ENCODE peak calls at places on chromosomes 6 and 20, in nine cellular contexts. Y, Q, A, M, J, G, P, L and B are unnamed samples.
A peak's percentile ranks its signal among the peaks of the same experiment; 100 is the strongest.

GRCh38 chr20:58143531-58143930 is 84.9 kb downstream of the ANKRD60 start:
- DNase-seq in L (no peak), P (no peak), Q (no peak), A (no peak), G (no peak), Y (no peak), J (no peak), M (no peak), B (no peak)

GRCh38 chr6:52815167-52816092 is 11.8 kb upstream of the GSTA1 start:
- DNase-seq in A (peak; percentile 55), Q (peak; percentile 59), L (peak; percentile 17), M (peak; percentile 9), P (peak; percentile 60), Y (peak; percentile 75), G (peak; percentile 61), J (peak; percentile 22), B (no peak)

GRCh38 chr20:17570347-17571152 is 675 bp downstream of the DSTN start:
- DNase-seq in P (peak; percentile 34), A (peak; percentile 46), L (peak; percentile 23), M (no peak), Q (peak; percentile 73), J (peak; percentile 33), G (peak; percentile 53), Y (peak; percentile 69), B (no peak)

GRCh38 chr6:7419065-7419464 is 29.5 kb downstream of the RIOK1 start:
- DNase-seq in P (no peak), Y (no peak), A (no peak), Q (no peak), M (no peak), L (no peak), G (peak; percentile 34), J (no peak), B (no peak)

GRCh38 chr6:54217018-54217417 is 91.2 kb upstream of the TINAG start:
- DNase-seq in P (no peak), Y (no peak), A (no peak), J (no peak), M (no peak), L (no peak), Q (no peak), G (no peak), B (no peak)

GRCh38 chr6:141890661-141891060 is 242.1 kb upstream of the GJE1 start:
- DNase-seq in J (no peak), Y (no peak), G (no peak), L (no peak), M (no peak), P (no peak), Q (no peak), A (no peak), B (no peak)

GRCh38 chr6:111478064-111478476 is 4.9 kb downstream of the REV3L start:
- DNase-seq in Y (no peak), Q (no peak), P (peak; percentile 28), M (no peak), J (no peak), L (no peak), A (no peak), G (peak; percentile 33), B (no peak)

GRCh38 chr6:140441256-140441655 is 1066.8 kb upstream of the CITED2 start:
- DNase-seq in P (peak; percentile 7), M (no peak), G (peak; percentile 67), J (no peak), A (peak; percentile 53), Q (peak; percentile 36), L (no peak), Y (peak; percentile 69), B (no peak)

GRCh38 chr6:94680672-94681212 is 896.6 kb upstream of the MANEA start:
- DNase-seq in Q (no peak), L (no peak), M (no peak), P (no peak), J (no peak), Y (no peak), A (no peak), G (no peak), B (no peak)

GRCh38 chr6:125363010-125363359 is 61.2 kb upstream of the HDDC2 start:
- DNase-seq in M (no peak), A (no peak), J (no peak), P (no peak), Y (peak; percentile 82), G (peak; percentile 20), L (no peak), Q (no peak), B (no peak)

DNA sequence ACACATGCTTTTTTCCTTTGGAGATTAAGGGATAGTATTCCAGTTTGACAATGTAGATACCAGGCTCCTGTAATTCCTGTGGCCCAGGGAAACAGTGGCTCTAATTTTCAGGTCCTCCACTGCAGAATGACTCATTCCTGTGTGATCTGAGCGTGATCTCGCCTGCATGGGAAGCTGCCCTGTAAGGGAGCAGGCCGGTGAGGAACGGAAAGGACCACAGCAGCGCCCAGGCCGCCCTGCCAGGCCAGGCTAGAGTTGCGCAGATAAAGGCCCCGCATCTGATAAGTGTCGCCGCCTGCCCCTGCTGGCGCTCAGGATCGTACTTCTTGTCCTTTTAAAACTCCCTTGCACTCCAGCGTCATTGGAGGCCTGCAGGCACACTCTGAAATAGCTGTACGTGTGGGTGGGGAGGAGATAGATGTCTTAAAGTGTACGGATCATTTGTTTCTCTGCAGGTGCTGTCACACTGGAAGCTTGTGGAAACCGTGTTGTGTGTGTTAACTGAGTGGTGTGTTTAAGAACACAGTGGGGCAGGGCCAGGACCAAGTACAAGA is 60.7 kb downstream of the SYNJ2 start:
- DNase-seq in Q (no peak), L (no peak), A (no peak), J (no peak), P (peak; percentile 58), M (no peak), Y (no peak), G (peak; percentile 75), B (no peak)
- H3K27ac ChIP-seq in Q (no peak overlapping the region), L (no peak overlapping the region), A (peak overlapping the region; percentile 97), J (peak overlapping the region; percentile 55), P (peak overlapping the region; percentile 81), M (no peak overlapping the region), Y (no peak overlapping the region), G (peak overlapping the region; percentile 96), B (peak overlapping the region; percentile 87)

GRCh38 chr20:33827109-33827508 is 16.0 kb downstream of the CHMP4B start:
- DNase-seq in M (no peak), P (no peak), J (no peak), Q (no peak), Y (no peak), A (no peak), G (no peak), L (no peak), B (no peak)
- H3K27ac ChIP-seq in M (no peak overlapping the region), P (no peak overlapping the region), J (no peak overlapping the region), Q (no peak overlapping the region), Y (peak overlapping the region; percentile 0), A (no peak overlapping the region), G (no peak overlapping the region), L (no peak overlapping the region), B (no peak overlapping the region)

DNA sequence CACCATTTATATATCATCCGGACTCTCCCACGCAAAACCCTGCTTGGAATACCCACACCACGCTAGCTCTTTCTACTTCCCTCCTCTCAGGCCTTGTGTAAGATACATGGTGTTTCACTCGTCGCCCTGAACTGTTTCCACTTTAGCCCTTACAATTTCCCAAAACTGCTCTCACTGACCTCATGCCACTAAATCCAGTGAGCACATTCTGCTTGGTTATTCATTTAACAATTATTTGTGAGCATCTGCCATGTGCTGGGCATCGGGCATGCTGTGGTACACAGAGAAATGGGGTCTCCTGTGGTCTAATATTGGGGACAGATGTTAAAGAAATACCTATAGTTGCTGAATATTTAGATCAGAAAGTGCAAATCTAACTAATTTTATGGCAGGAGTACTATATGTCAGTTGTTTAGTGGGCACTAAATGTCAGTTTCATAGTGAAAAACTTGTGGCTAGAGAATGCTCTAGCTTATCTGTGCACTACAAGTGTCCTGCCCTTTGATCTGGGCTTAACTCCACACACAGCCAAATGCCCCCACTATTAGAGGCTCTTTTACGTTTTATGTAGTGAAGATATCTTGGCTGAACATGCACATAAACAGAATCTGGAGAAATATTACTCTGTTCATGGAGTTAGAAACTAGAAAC is 41.0 kb downstream of the PLEKHG1 start:
- DNase-seq in L (no peak), G (no peak), J (no peak), P (no peak), Y (no peak), Q (no peak), A (no peak), M (no peak), B (no peak)
- H3K27ac ChIP-seq in L (no peak overlapping the region), G (no peak overlapping the region), J (no peak overlapping the region), P (no peak overlapping the region), Y (no peak overlapping the region), Q (no peak overlapping the region), A (no peak overlapping the region), M (no peak overlapping the region), B (peak overlapping the region; percentile 33)

DNA sequence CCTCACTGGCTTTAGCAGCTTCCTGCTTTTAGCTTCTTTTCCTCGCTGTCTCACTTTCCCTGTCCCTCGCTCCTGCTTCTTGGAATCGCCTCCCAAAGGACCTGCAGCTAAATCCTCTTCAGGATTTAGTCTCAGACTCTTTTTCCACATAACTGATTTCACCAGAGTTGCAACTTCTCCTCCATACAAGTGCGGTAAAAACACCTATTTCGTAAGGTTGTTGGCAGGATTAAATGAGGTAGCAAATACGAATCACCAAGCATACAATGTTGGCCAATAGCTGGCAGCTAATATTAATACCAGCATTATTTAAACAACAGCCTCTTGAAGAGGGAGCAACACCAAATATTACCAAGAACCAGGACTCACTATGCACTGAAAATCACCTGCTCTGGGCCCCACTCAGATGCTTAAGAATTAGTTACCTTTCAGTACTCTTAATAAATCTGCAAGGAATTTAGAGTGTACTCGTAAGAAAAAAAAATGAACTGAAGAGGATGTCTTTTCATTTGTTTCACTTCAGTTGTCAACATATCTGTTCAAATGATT is 123.0 kb downstream of the DTNBP1 start:
- DNase-seq in G (no peak), M (no peak), Q (no peak), L (no peak), P (no peak), Y (no peak), A (peak; percentile 35), J (no peak), B (no peak)
- H3K27ac ChIP-seq in G (no peak overlapping the region), M (no peak overlapping the region), Q (no peak overlapping the region), L (no peak overlapping the region), P (no peak overlapping the region), Y (peak overlapping the region; percentile 45), A (no peak overlapping the region), J (no peak overlapping the region), B (no peak overlapping the region)

DNA sequence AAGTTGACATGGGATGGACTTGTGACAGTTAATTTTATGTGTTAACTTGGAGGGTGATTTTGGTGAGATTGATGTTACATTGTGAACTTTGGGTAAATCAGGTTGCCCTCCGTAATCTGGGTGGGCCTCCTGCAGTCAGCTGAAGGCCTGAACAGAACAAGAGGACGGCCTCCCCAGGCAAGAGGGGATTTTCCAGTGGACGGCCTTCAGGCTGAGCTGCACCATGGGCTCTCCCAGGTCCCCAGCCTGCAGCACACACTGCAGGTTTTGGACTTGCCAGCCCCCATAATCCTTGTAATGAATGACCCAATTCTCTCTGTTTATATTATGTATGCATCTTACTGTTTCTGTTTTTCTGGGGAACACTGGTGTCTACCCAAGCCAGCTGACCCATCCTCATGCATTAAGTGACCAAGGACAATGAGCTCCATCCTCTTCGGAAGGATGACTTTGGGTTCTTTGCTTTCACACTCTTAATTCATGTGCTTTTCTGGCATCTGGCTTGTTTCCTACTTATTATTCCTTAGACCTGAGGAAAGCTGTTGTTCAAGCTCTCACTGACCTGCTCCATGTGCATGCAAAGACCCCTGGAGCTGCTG is 64.2 kb downstream of the DACT2 start:
- DNase-seq in A (no peak), M (no peak), Q (no peak), G (no peak), J (no peak), L (no peak), Y (no peak), P (no peak), B (no peak)
- H3K27ac ChIP-seq in A (no peak overlapping the region), M (no peak overlapping the region), Q (no peak overlapping the region), G (no peak overlapping the region), J (no peak overlapping the region), L (no peak overlapping the region), Y (no peak overlapping the region), P (no peak overlapping the region), B (no peak overlapping the region)